ENCODE peak calls at places on chromosomes 6 and 20, in eight cellular contexts. O, S, K, H, V, X, D and Y are unnamed samples.

GRCh38 chr6:138537090-138537489 is 37.8 kb upstream of the NHSL1 start:
- DNase-seq in H (no peak), S (no peak), X (no peak), K (no peak), D (no peak), O (no peak), V (no peak), Y (no peak)

GRCh38 chr20:63486300-63486855 is 12.5 kb downstream of the EEF1A2 start:
- DNase-seq in O (no peak), S (no peak), K (no peak), D (no peak), V (no peak), X (no peak), H (no peak), Y (no peak)

GRCh38 chr6:14922306-14922705 is 323.6 kb upstream of the JARID2 start:
- DNase-seq in D (no peak), H (no peak), V (no peak), O (peak), S (peak), K (no peak), X (no peak), Y (no peak)

GRCh38 chr20:61896058-61896961 is 169.4 kb downstream of the TAF4 start:
- DNase-seq in H (peak), X (peak), D (no peak), V (peak), S (peak), K (no peak), O (no peak), Y (peak)

GRCh38 chr6:30942338-30943060 is 1.7 kb downstream of the MUCL3 start:
- DNase-seq in X (peak), K (peak), D (no peak), H (no peak), S (peak), O (no peak), V (no peak), Y (no peak)

GRCh38 chr6:155130161-155130853 is 133.5 kb upstream of the CLDN20 start:
- DNase-seq in H (no peak), O (no peak), V (peak), S (no peak), K (no peak), D (no peak), X (no peak), Y (no peak)

GRCh38 chr6:94953867-94954631 is 623.3 kb upstream of the MANEA start:
- DNase-seq in V (no peak), O (no peak), X (no peak), D (no peak), S (no peak), H (no peak), K (no peak), Y (no peak)

GRCh38 chr20:32569380-32570305 is 15.5 kb downstream of the NOL4L start:
- DNase-seq in S (no peak), H (no peak), O (no peak), D (no peak), K (no peak), X (no peak), V (no peak), Y (no peak)

GRCh38 chr20:58246346-58246745 is 17.9 kb upstream of the ANKRD60 start:
- DNase-seq in S (peak), K (no peak), D (no peak), O (no peak), V (no peak), H (no peak), X (no peak), Y (no peak)

GRCh38 chr6:131954775-131955107 is 3.6 kb upstream of the CCN2 start:
- DNase-seq in X (peak), H (no peak), V (no peak), O (no peak), S (no peak), K (no peak), D (no peak), Y (no peak)

GRCh38 chr6:140440223-140440810 is 1065.9 kb upstream of the CITED2 start:
- DNase-seq in O (no peak), H (no peak), X (no peak), K (no peak), S (no peak), V (no peak), D (no peak), Y (no peak)

GRCh38 chr20:33660685-33661058 is 1.5 kb upstream of the C20orf144 start:
- DNase-seq in V (no peak), O (no peak), K (no peak), X (no peak), H (no peak), S (no peak), D (no peak), Y (no peak)

GRCh38 chr20:2973574-2973973 is 69.8 kb upstream of the GNRH2 start:
- DNase-seq in V (no peak), X (no peak), K (no peak), S (no peak), H (no peak), D (no peak), O (no peak), Y (no peak)